ENCODE peak calls at places on chromosomes 11 and 22, in nine cellular contexts. D is astrocyte of the spinal cord, E is GDM1, M is head of caudate nucleus, B is AG04450, P is T-cell, L is AG09309, X is epithelial cell of esophagus, T is dermis microvascular lymphatic vessel endothelial cell. Y is an unnamed sample.

GRCh38 chr11:27209562-27210005 is 153.4 kb downstream of the CCDC34 start:
- DNase-seq in D (peak; percentile 97), E (no peak), M (no peak), B (no peak), P (no peak), L (peak; percentile 66), X (peak; percentile 98), T (peak; percentile 19), Y (no peak)

GRCh38 chr11:65493367-65494176 is 5.3 kb upstream of the MALAT1 start:
- DNase-seq in D (peak; percentile 91), E (no peak), M (no peak), B (no peak), P (no peak), L (peak; percentile 97), X (peak; percentile 100), T (peak; percentile 89), Y (no peak)

GRCh38 chr11:908273-908672 is 2.3 kb downstream of the CHID1 start:
- DNase-seq in D (no peak), E (no peak), M (no peak), B (no peak), P (no peak), L (no peak), X (peak; percentile 55), T (no peak), Y (no peak)

GRCh38 chr11:47550288-47551052 is 2.5 kb downstream of the CELF1 start:
- DNase-seq in D (no peak), E (no peak), M (no peak), B (no peak), P (no peak), L (no peak), X (peak; percentile 30), T (no peak), Y (no peak)

GRCh38 chr11:70307176-70307575 is 36.7 kb downstream of the PPFIA1 start:
- DNase-seq in D (no peak), E (no peak), M (no peak), B (no peak), P (no peak), L (no peak), X (peak; percentile 14), T (peak; percentile 78), Y (no peak)

GRCh38 chr11:128259816-128260215 is 327.5 kb downstream of the ETS1 start:
- DNase-seq in D (no peak), E (no peak), M (no peak), B (no peak), P (no peak), L (no peak), X (no peak), T (no peak), Y (no peak)

GRCh38 chr22:21921729-21922128 is 30.9 kb downstream of the PPM1F start:
- DNase-seq in D (no peak), E (no peak), M (no peak), B (no peak), P (no peak), L (no peak), X (no peak), T (no peak), Y (no peak)

GRCh38 chr11:57482782-57483569 is 22.6 kb downstream of the RTN4RL2 start:
- DNase-seq in D (no peak), E (no peak), M (no peak), B (no peak), P (peak; percentile 49), L (no peak), X (peak; percentile 36), T (peak; percentile 47), Y (peak; percentile 68)

GRCh38 chr11:77100166-77101042 is 2.2 kb upstream of the OMP start:
- DNase-seq in D (no peak), E (no peak), M (no peak), B (no peak), P (no peak), L (no peak), X (no peak), T (no peak), Y (no peak)

GRCh38 chr11:67664213-67664585 is 10.2 kb downstream of the ALDH3B2 start:
- DNase-seq in D (no peak), E (no peak), M (no peak), B (no peak), P (no peak), L (no peak), X (no peak), T (no peak), Y (no peak)

GRCh38 chr11:133104014-133104753 is 428.1 kb downstream of the OPCML start:
- DNase-seq in D (no peak), E (no peak), M (no peak), B (no peak), P (no peak), L (no peak), X (no peak), T (no peak), Y (no peak)

GRCh38 chr22:37069719-37070118 is 18.2 kb downstream of the KCTD17 start:
- DNase-seq in D (no peak), E (no peak), M (no peak), B (no peak), P (no peak), L (no peak), X (no peak), T (no peak), Y (no peak)

GRCh38 chr11:129377739-129378138 is 2.1 kb downstream of the BARX2 start:
- DNase-seq in D (no peak), E (no peak), M (no peak), B (no peak), P (no peak), L (no peak), X (peak; percentile 61), T (no peak), Y (no peak)

GRCh38 chr11:1625541-1625940 is 3.6 kb upstream of the KRTAP5-4 start:
- DNase-seq in D (no peak), E (no peak), M (no peak), B (no peak), P (no peak), L (no peak), X (no peak), T (no peak), Y (no peak)

GRCh38 chr11:112506852-112507251 is 246.2 kb upstream of the PLET1 start:
- DNase-seq in D (no peak), E (no peak), M (no peak), B (no peak), P (no peak), L (no peak), X (peak; percentile 36), T (no peak), Y (no peak)

GRCh38 chr22:30016596-30016995 is 63.7 kb upstream of the HORMAD2 start:
- DNase-seq in D (no peak), E (no peak), M (no peak), B (no peak), P (no peak), L (no peak), X (no peak), T (no peak), Y (no peak)

GRCh38 chr22:20810645-20811044 is 36.7 kb downstream of the SERPIND1 start:
- DNase-seq in D (no peak), E (no peak), M (no peak), B (no peak), P (peak; percentile 37), L (no peak), X (no peak), T (no peak), Y (no peak)

GRCh38 chr11:1072116-1072820 is 2.4 kb upstream of the MUC2 start:
- DNase-seq in D (peak; percentile 52), E (no peak), M (no peak), B (no peak), P (no peak), L (no peak), X (no peak), T (peak; percentile 69), Y (no peak)

GRCh38 chr11:119108151-119108856 is 1.2 kb downstream of the C2CD2L start:
- DNase-seq in D (no peak), E (no peak), M (no peak), B (no peak), P (no peak), L (no peak), X (peak; percentile 81), T (no peak), Y (peak; percentile 55)

GRCh38 chr11:44324787-44325525 is 15.0 kb upstream of the ALX4 start:
- DNase-seq in D (no peak), E (no peak), M (no peak), B (no peak), P (no peak), L (no peak), X (no peak), T (no peak), Y (no peak)

GRCh38 chr11:95419915-95420314 is 188.9 kb upstream of the SESN3 start:
- DNase-seq in D (peak; percentile 53), E (no peak), M (no peak), B (peak; percentile 10), P (no peak), L (peak; percentile 11), X (peak; percentile 96), T (peak; percentile 11), Y (no peak)

GRCh38 chr11:95715777-95716241 is 73.8 kb downstream of the FAM76B start:
- DNase-seq in D (peak; percentile 66), E (peak; percentile 67), M (no peak), B (no peak), P (no peak), L (no peak), X (peak; percentile 80), T (peak; percentile 80), Y (no peak)

GRCh38 chr11:29963796-29964195 is 53.0 kb downstream of the KCNA4 start:
- DNase-seq in D (no peak), E (no peak), M (no peak), B (no peak), P (no peak), L (no peak), X (no peak), T (no peak), Y (no peak)

GRCh38 chr22:43006016-43006505 is 8.9 kb downstream of the PACSIN2 start:
- DNase-seq in D (no peak), E (no peak), M (no peak), B (no peak), P (no peak), L (no peak), X (no peak), T (no peak), Y (no peak)

GRCh38 chr11:111378773-111379499 is at the start of gene POU2AF1:
- DNase-seq in D (peak; percentile 34), E (no peak), M (no peak), B (no peak), P (peak; percentile 72), L (peak; percentile 7), X (no peak), T (no peak), Y (peak; percentile 62)

GRCh38 chr11:35058318-35058717 is 80.7 kb upstream of the CD44 start:
- DNase-seq in D (peak; percentile 92), E (no peak), M (no peak), B (no peak), P (no peak), L (no peak), X (no peak), T (no peak), Y (no peak)

GRCh38 chr11:66231561-66231960 is 36.9 kb upstream of the RAB1B start:
- DNase-seq in D (no peak), E (no peak), M (no peak), B (no peak), P (no peak), L (no peak), X (no peak), T (no peak), Y (no peak)

GRCh38 chr11:126607374-126607773 is 251.9 kb downstream of the ST3GAL4 start:
- DNase-seq in D (peak; percentile 65), E (no peak), M (peak; percentile 77), B (peak; percentile 42), P (no peak), L (peak; percentile 38), X (peak; percentile 61), T (peak; percentile 17), Y (no peak)

GRCh38 chr11:93330446-93330984 is at the start of gene DEUP1:
- DNase-seq in D (peak; percentile 9), E (no peak), M (no peak), B (no peak), P (no peak), L (no peak), X (peak; percentile 6), T (peak; percentile 4), Y (no peak)

GRCh38 chr11:64490562-64491216 is 100.3 kb upstream of the SLC22A12 start:
- DNase-seq in D (no peak), E (no peak), M (no peak), B (no peak), P (no peak), L (no peak), X (no peak), T (no peak), Y (no peak)